ENCODE peak calls at places on chromosomes 6 and 20, in ten cellular contexts. One of them, this sample, is unnamed.
A peak's percentile ranks its signal among the peaks of the same experiment; 100 is the strongest.

GRCh38 chr20:13141541-13141940 is 79.5 kb upstream of the ISM1 start:
- DNase-seq in small intestine: no peak
- DNase-seq in WERI-Rb-1: no peak
- DNase-seq in epithelial cell of esophagus: no peak
- DNase-seq in gastrocnemius medialis: no peak
- DNase-seq in heart left ventricle: no peak
- DNase-seq in HCT116: no peak
- DNase-seq in astrocyte of the spinal cord: peak; percentile 22
- DNase-seq in cardiac fibroblast: no peak
- DNase-seq in AG10803: peak; percentile 69
- DNase-seq in this sample: no peak

GRCh38 chr6:163179061-163179460 is 235.5 kb upstream of the QKI start:
- DNase-seq in gastrocnemius medialis: no peak
- DNase-seq in astrocyte of the spinal cord: no peak
- DNase-seq in epithelial cell of esophagus: no peak
- DNase-seq in heart left ventricle: no peak
- DNase-seq in WERI-Rb-1: no peak
- DNase-seq in small intestine: no peak
- DNase-seq in AG10803: no peak
- DNase-seq in HCT116: no peak
- DNase-seq in cardiac fibroblast: no peak
- DNase-seq in this sample: no peak

GRCh38 chr6:16770701-16771569 is 9.7 kb upstream of the ATXN1 start:
- DNase-seq in HCT116: peak; percentile 68
- DNase-seq in heart left ventricle: peak; percentile 84
- DNase-seq in cardiac fibroblast: peak; percentile 90
- DNase-seq in small intestine: peak; percentile 80
- DNase-seq in astrocyte of the spinal cord: peak; percentile 80
- DNase-seq in gastrocnemius medialis: peak; percentile 81
- DNase-seq in WERI-Rb-1: peak; percentile 85
- DNase-seq in epithelial cell of esophagus: peak; percentile 83
- DNase-seq in AG10803: peak; percentile 85
- DNase-seq in this sample: peak; percentile 76

GRCh38 chr6:40550096-40550731 is 37.0 kb downstream of the LRFN2 start:
- DNase-seq in heart left ventricle: no peak
- DNase-seq in small intestine: peak; percentile 65
- DNase-seq in epithelial cell of esophagus: peak; percentile 55
- DNase-seq in astrocyte of the spinal cord: peak; percentile 43
- DNase-seq in gastrocnemius medialis: no peak
- DNase-seq in WERI-Rb-1: peak; percentile 74
- DNase-seq in HCT116: peak; percentile 44
- DNase-seq in cardiac fibroblast: peak; percentile 27
- DNase-seq in AG10803: peak; percentile 72
- DNase-seq in this sample: peak; percentile 49

GRCh38 chr6:137271245-137272183 is 52.3 kb upstream of the IFNGR1 start:
- DNase-seq in astrocyte of the spinal cord: peak; percentile 67
- DNase-seq in heart left ventricle: no peak
- DNase-seq in HCT116: peak; percentile 65
- DNase-seq in WERI-Rb-1: no peak
- DNase-seq in epithelial cell of esophagus: peak; percentile 69
- DNase-seq in gastrocnemius medialis: no peak
- DNase-seq in small intestine: peak; percentile 65
- DNase-seq in AG10803: peak; percentile 61
- DNase-seq in cardiac fibroblast: peak; percentile 82
- DNase-seq in this sample: peak; percentile 67

GRCh38 chr6:95847061-95847460 is 168.7 kb upstream of the FUT9 start:
- DNase-seq in gastrocnemius medialis: no peak
- DNase-seq in heart left ventricle: no peak
- DNase-seq in astrocyte of the spinal cord: no peak
- DNase-seq in cardiac fibroblast: no peak
- DNase-seq in HCT116: no peak
- DNase-seq in epithelial cell of esophagus: no peak
- DNase-seq in small intestine: no peak
- DNase-seq in AG10803: no peak
- DNase-seq in WERI-Rb-1: no peak
- DNase-seq in this sample: no peak

GRCh38 chr20:19976595-19977372 is 40.4 kb upstream of the NAA20 start:
- DNase-seq in heart left ventricle: peak; percentile 77
- DNase-seq in cardiac fibroblast: peak; percentile 89
- DNase-seq in astrocyte of the spinal cord: peak; percentile 92
- DNase-seq in WERI-Rb-1: no peak
- DNase-seq in HCT116: peak; percentile 63
- DNase-seq in gastrocnemius medialis: no peak
- DNase-seq in AG10803: peak; percentile 88
- DNase-seq in small intestine: peak; percentile 20
- DNase-seq in epithelial cell of esophagus: peak; percentile 78
- DNase-seq in this sample: peak; percentile 82

GRCh38 chr20:24485981-24486380 is 16.6 kb downstream of the SYNDIG1 start:
- DNase-seq in small intestine: no peak
- DNase-seq in epithelial cell of esophagus: no peak
- DNase-seq in AG10803: no peak
- DNase-seq in astrocyte of the spinal cord: no peak
- DNase-seq in HCT116: no peak
- DNase-seq in WERI-Rb-1: no peak
- DNase-seq in gastrocnemius medialis: no peak
- DNase-seq in cardiac fibroblast: no peak
- DNase-seq in heart left ventricle: no peak
- DNase-seq in this sample: no peak

GRCh38 chr6:35747877-35748276 is 11.0 kb downstream of the ARMC12 start:
- DNase-seq in small intestine: no peak
- DNase-seq in HCT116: no peak
- DNase-seq in WERI-Rb-1: no peak
- DNase-seq in AG10803: no peak
- DNase-seq in gastrocnemius medialis: no peak
- DNase-seq in epithelial cell of esophagus: no peak
- DNase-seq in astrocyte of the spinal cord: no peak
- DNase-seq in heart left ventricle: no peak
- DNase-seq in cardiac fibroblast: no peak
- DNase-seq in this sample: no peak

GRCh38 chr20:13995841-13996240 is 525 bp downstream of the MACROD2 start:
- DNase-seq in astrocyte of the spinal cord: peak; percentile 3
- DNase-seq in epithelial cell of esophagus: peak; percentile 34
- DNase-seq in heart left ventricle: peak; percentile 26
- DNase-seq in small intestine: peak; percentile 60
- DNase-seq in gastrocnemius medialis: peak; percentile 16
- DNase-seq in cardiac fibroblast: no peak
- DNase-seq in WERI-Rb-1: peak; percentile 67
- DNase-seq in AG10803: no peak
- DNase-seq in HCT116: no peak
- DNase-seq in this sample: peak; percentile 61

GRCh38 chr6:131946404-131946991 is 4.7 kb downstream of the CCN2 start:
- DNase-seq in heart left ventricle: no peak
- DNase-seq in WERI-Rb-1: no peak
- DNase-seq in cardiac fibroblast: peak; percentile 86
- DNase-seq in HCT116: no peak
- DNase-seq in AG10803: peak; percentile 80
- DNase-seq in astrocyte of the spinal cord: peak; percentile 80
- DNase-seq in epithelial cell of esophagus: no peak
- DNase-seq in small intestine: no peak
- DNase-seq in gastrocnemius medialis: no peak
- DNase-seq in this sample: no peak

GRCh38 chr6:158344534-158344933 is 32.3 kb downstream of the TULP4 start:
- DNase-seq in cardiac fibroblast: no peak
- DNase-seq in gastrocnemius medialis: no peak
- DNase-seq in epithelial cell of esophagus: no peak
- DNase-seq in astrocyte of the spinal cord: no peak
- DNase-seq in HCT116: no peak
- DNase-seq in heart left ventricle: no peak
- DNase-seq in AG10803: no peak
- DNase-seq in WERI-Rb-1: no peak
- DNase-seq in small intestine: no peak
- DNase-seq in this sample: no peak

GRCh38 chr6:129314575-129314974 is 395.4 kb downstream of the ARHGAP18 start:
- DNase-seq in heart left ventricle: peak; percentile 69
- DNase-seq in HCT116: no peak
- DNase-seq in small intestine: no peak
- DNase-seq in epithelial cell of esophagus: no peak
- DNase-seq in gastrocnemius medialis: no peak
- DNase-seq in WERI-Rb-1: no peak
- DNase-seq in astrocyte of the spinal cord: no peak
- DNase-seq in cardiac fibroblast: no peak
- DNase-seq in AG10803: no peak
- DNase-seq in this sample: no peak

GRCh38 chr6:42369568-42369967 is 82.2 kb downstream of the TRERF1 start:
- DNase-seq in HCT116: no peak
- DNase-seq in epithelial cell of esophagus: peak; percentile 73
- DNase-seq in WERI-Rb-1: no peak
- DNase-seq in heart left ventricle: no peak
- DNase-seq in astrocyte of the spinal cord: no peak
- DNase-seq in cardiac fibroblast: no peak
- DNase-seq in gastrocnemius medialis: no peak
- DNase-seq in AG10803: no peak
- DNase-seq in small intestine: peak; percentile 80
- DNase-seq in this sample: peak; percentile 66

GRCh38 chr6:80106418-80107235 is at the start of gene BCKDHB:
- DNase-seq in epithelial cell of esophagus: peak; percentile 99
- DNase-seq in AG10803: peak; percentile 98
- DNase-seq in cardiac fibroblast: peak; percentile 99
- DNase-seq in WERI-Rb-1: peak; percentile 99
- DNase-seq in heart left ventricle: peak; percentile 99
- DNase-seq in gastrocnemius medialis: peak; percentile 98
- DNase-seq in astrocyte of the spinal cord: peak; percentile 98
- DNase-seq in HCT116: peak; percentile 96
- DNase-seq in small intestine: peak; percentile 100
- DNase-seq in this sample: peak; percentile 96
- H3K4me3 ChIP-seq in epithelial cell of esophagus: peak within 1 kb of the TSS; percentile 84
- H3K4me3 ChIP-seq in AG10803: peak within 1 kb of the TSS; percentile 87
- H3K4me3 ChIP-seq in cardiac fibroblast: peak within 1 kb of the TSS; percentile 75
- H3K4me3 ChIP-seq in WERI-Rb-1: peak within 1 kb of the TSS; percentile 83
- H3K4me3 ChIP-seq in heart left ventricle: peak within 1 kb of the TSS; percentile 65
- H3K4me3 ChIP-seq in gastrocnemius medialis: peak within 1 kb of the TSS; percentile 81
- H3K4me3 ChIP-seq in astrocyte of the spinal cord: peak within 1 kb of the TSS; percentile 81
- H3K4me3 ChIP-seq in HCT116: peak within 1 kb of the TSS; percentile 80
- H3K4me3 ChIP-seq in small intestine: peak within 1 kb of the TSS; percentile 71
- H3K4me3 ChIP-seq in this sample: peak within 1 kb of the TSS; percentile 84

DNA sequence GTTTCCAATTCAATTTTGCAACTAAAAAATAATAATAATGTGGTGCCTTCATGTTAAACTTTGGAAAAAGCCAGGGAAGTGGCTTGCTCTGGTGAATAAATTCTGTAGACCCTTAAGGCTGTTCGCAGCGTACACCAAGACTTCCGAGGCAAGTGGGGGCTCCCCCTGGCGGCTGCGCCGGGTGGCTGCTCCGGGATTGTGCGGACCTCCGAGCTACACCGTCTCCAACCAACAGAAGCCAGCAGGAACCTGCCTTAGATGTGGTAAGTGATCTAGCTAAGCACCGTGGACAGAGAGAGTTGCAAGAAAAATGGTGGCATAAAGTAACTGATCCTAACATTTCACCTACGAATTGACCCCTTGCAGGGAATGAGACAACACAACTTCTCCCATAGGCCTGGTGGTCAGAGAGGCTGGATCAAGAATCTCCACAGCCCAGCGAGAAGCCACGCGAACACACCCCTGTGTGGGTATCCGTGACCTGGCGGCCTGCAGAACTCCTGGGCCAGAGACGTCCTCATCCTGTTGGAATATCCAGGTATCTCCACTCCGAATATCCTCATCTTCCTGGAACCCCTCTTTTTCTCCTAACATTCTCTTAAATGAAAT is 69.6 kb downstream of the TBXT start:
- DNase-seq in gastrocnemius medialis: peak; percentile 14
- DNase-seq in HCT116: peak; percentile 49
- DNase-seq in cardiac fibroblast: peak; percentile 81
- DNase-seq in heart left ventricle: peak; percentile 65
- DNase-seq in WERI-Rb-1: peak; percentile 70
- DNase-seq in AG10803: peak; percentile 78
- DNase-seq in epithelial cell of esophagus: peak; percentile 52
- DNase-seq in small intestine: peak; percentile 55
- DNase-seq in astrocyte of the spinal cord: peak; percentile 84
- DNase-seq in this sample: peak; percentile 46
- H3K4me3 ChIP-seq in gastrocnemius medialis: no peak overlapping the region
- H3K4me3 ChIP-seq in HCT116: peak overlapping the region; percentile 29
- H3K4me3 ChIP-seq in cardiac fibroblast: peak overlapping the region; percentile 22
- H3K4me3 ChIP-seq in heart left ventricle: peak overlapping the region; percentile 52
- H3K4me3 ChIP-seq in WERI-Rb-1: no peak overlapping the region
- H3K4me3 ChIP-seq in AG10803: peak overlapping the region; percentile 55
- H3K4me3 ChIP-seq in epithelial cell of esophagus: no peak overlapping the region
- H3K4me3 ChIP-seq in small intestine: no peak overlapping the region
- H3K4me3 ChIP-seq in astrocyte of the spinal cord: peak overlapping the region; percentile 38
- H3K4me3 ChIP-seq in this sample: no peak overlapping the region

GRCh38 chr20:46307139-46307998 is 929 bp downstream of the CDH22 start:
- DNase-seq in HCT116: no peak
- DNase-seq in gastrocnemius medialis: peak; percentile 17
- DNase-seq in astrocyte of the spinal cord: peak; percentile 14
- DNase-seq in WERI-Rb-1: peak; percentile 81
- DNase-seq in small intestine: peak; percentile 48
- DNase-seq in AG10803: peak; percentile 38
- DNase-seq in cardiac fibroblast: peak; percentile 45
- DNase-seq in heart left ventricle: peak; percentile 42
- DNase-seq in epithelial cell of esophagus: peak; percentile 55
- DNase-seq in this sample: peak; percentile 59

GRCh38 chr20:46308258-46309157 is at the start of gene CDH22:
- DNase-seq in epithelial cell of esophagus: peak; percentile 36
- DNase-seq in AG10803: peak; percentile 22
- DNase-seq in gastrocnemius medialis: no peak
- DNase-seq in heart left ventricle: peak; percentile 51
- DNase-seq in astrocyte of the spinal cord: no peak
- DNase-seq in small intestine: no peak
- DNase-seq in WERI-Rb-1: peak; percentile 88
- DNase-seq in cardiac fibroblast: peak; percentile 30
- DNase-seq in HCT116: peak; percentile 22
- DNase-seq in this sample: peak; percentile 25

GRCh38 chr20:46306743-46307138 is 1.6 kb downstream of the CDH22 start:
- DNase-seq in gastrocnemius medialis: no peak
- DNase-seq in astrocyte of the spinal cord: no peak
- DNase-seq in cardiac fibroblast: no peak
- DNase-seq in heart left ventricle: no peak
- DNase-seq in epithelial cell of esophagus: no peak
- DNase-seq in HCT116: no peak
- DNase-seq in WERI-Rb-1: no peak
- DNase-seq in small intestine: no peak
- DNase-seq in AG10803: no peak
- DNase-seq in this sample: no peak

GRCh38 chr20:46305973-46306360 is 2.3 kb downstream of the CDH22 start:
- DNase-seq in small intestine: no peak
- DNase-seq in heart left ventricle: no peak
- DNase-seq in epithelial cell of esophagus: no peak
- DNase-seq in HCT116: no peak
- DNase-seq in gastrocnemius medialis: no peak
- DNase-seq in AG10803: no peak
- DNase-seq in cardiac fibroblast: no peak
- DNase-seq in astrocyte of the spinal cord: no peak
- DNase-seq in WERI-Rb-1: no peak
- DNase-seq in this sample: no peak

GRCh38 chr20:46307999-46308257 is 370 bp downstream of the CDH22 start:
- DNase-seq in HCT116: no peak
- DNase-seq in WERI-Rb-1: no peak
- DNase-seq in gastrocnemius medialis: no peak
- DNase-seq in astrocyte of the spinal cord: no peak
- DNase-seq in heart left ventricle: no peak
- DNase-seq in cardiac fibroblast: no peak
- DNase-seq in epithelial cell of esophagus: no peak
- DNase-seq in small intestine: no peak
- DNase-seq in AG10803: no peak
- DNase-seq in this sample: no peak
- H3K4me3 ChIP-seq in HCT116: peak overlapping the region; percentile 38
- H3K4me3 ChIP-seq in WERI-Rb-1: peak overlapping the region; percentile 66
- H3K4me3 ChIP-seq in gastrocnemius medialis: peak overlapping the region; percentile 47
- H3K4me3 ChIP-seq in astrocyte of the spinal cord: no peak overlapping the region
- H3K4me3 ChIP-seq in heart left ventricle: peak overlapping the region; percentile 52
- H3K4me3 ChIP-seq in cardiac fibroblast: no peak overlapping the region
- H3K4me3 ChIP-seq in epithelial cell of esophagus: no peak overlapping the region
- H3K4me3 ChIP-seq in small intestine: peak overlapping the region; percentile 36
- H3K4me3 ChIP-seq in AG10803: no peak overlapping the region
- H3K4me3 ChIP-seq in this sample: no peak overlapping the region

GRCh38 chr6:149061933-149062332 is 255.6 kb upstream of the TAB2 start:
- DNase-seq in heart left ventricle: no peak
- DNase-seq in epithelial cell of esophagus: no peak
- DNase-seq in WERI-Rb-1: no peak
- DNase-seq in gastrocnemius medialis: no peak
- DNase-seq in cardiac fibroblast: no peak
- DNase-seq in small intestine: peak; percentile 29
- DNase-seq in HCT116: no peak
- DNase-seq in AG10803: no peak
- DNase-seq in astrocyte of the spinal cord: no peak
- DNase-seq in this sample: no peak
- H3K4me3 ChIP-seq in heart left ventricle: no peak overlapping the region
- H3K4me3 ChIP-seq in epithelial cell of esophagus: no peak overlapping the region
- H3K4me3 ChIP-seq in WERI-Rb-1: no peak overlapping the region
- H3K4me3 ChIP-seq in gastrocnemius medialis: no peak overlapping the region
- H3K4me3 ChIP-seq in cardiac fibroblast: no peak overlapping the region
- H3K4me3 ChIP-seq in small intestine: no peak overlapping the region
- H3K4me3 ChIP-seq in HCT116: no peak overlapping the region
- H3K4me3 ChIP-seq in AG10803: no peak overlapping the region
- H3K4me3 ChIP-seq in astrocyte of the spinal cord: no peak overlapping the region
- H3K4me3 ChIP-seq in this sample: peak overlapping the region; percentile 50